ENCODE peak calls at places on chromosome 7, in five cellular contexts. Y, J, P, I and S are unnamed samples. For H3K9me3, the result is how much of the 10 kb centered on the place peaks cover.

GRCh38 chr7:2670720-2671391 is 17.1 kb upstream of the AMZ1 start:
- DNase-seq in Y (peak), J (peak), P (peak), I (peak), S (peak)

GRCh38 chr7:75642810-75643486 is 95.8 kb downstream of the HIP1 start:
- DNase-seq in Y (peak), J (peak), P (peak), I (peak), S (peak)

GRCh38 chr7:33869176-33869575 is 36.2 kb upstream of the BMPER start:
- DNase-seq in Y (no peak), J (no peak), P (no peak), I (no peak), S (no peak)

GRCh38 chr7:137484326-137484725 is 140.8 kb upstream of the PTN start:
- DNase-seq in Y (no peak), J (no peak), P (no peak), I (no peak), S (no peak)

GRCh38 chr7:47557317-47557985 is 24.5 kb downstream of the TNS3 start:
- DNase-seq in Y (peak), J (no peak), P (no peak), I (no peak), S (no peak)

GRCh38 chr7:5619419-5620130 is 161.9 kb downstream of the RNF216 start:
- DNase-seq in Y (no peak), J (no peak), P (no peak), I (no peak), S (no peak)

GRCh38 chr7:155455776-155456516 is 2.0 kb upstream of the EN2 start:
- DNase-seq in Y (no peak), J (peak), P (no peak), I (no peak), S (no peak)

GRCh38 chr7:115561341-115562110 is 469.0 kb downstream of the TFEC start:
- DNase-seq in Y (peak), J (no peak), P (no peak), I (no peak), S (no peak)

GRCh38 chr7:139106959-139107358 is 2.6 kb downstream of the ZC3HAV1 start:
- DNase-seq in Y (no peak), J (no peak), P (no peak), I (no peak), S (no peak)

GRCh38 chr7:68371985-68372384 is 1226.3 kb upstream of the AUTS2 start:
- DNase-seq in Y (no peak), J (no peak), P (no peak), I (no peak), S (no peak)

GRCh38 chr7:82816272-82816671 is 346.4 kb downstream of the PCLO start:
- DNase-seq in Y (no peak), J (peak), P (no peak), I (no peak), S (no peak)

GRCh38 chr7:123828805-123829204 is 16.2 kb upstream of the HYAL4 start:
- DNase-seq in Y (no peak), J (no peak), P (no peak), I (no peak), S (no peak)

GRCh38 chr7:26955516-26955915 is 91.1 kb upstream of the SKAP2 start:
- DNase-seq in Y (no peak), J (no peak), P (no peak), I (no peak), S (no peak)

GRCh38 chr7:131501422-131501821 is 55.0 kb downstream of the PODXL start:
- DNase-seq in Y (peak), J (no peak), P (peak), I (no peak), S (no peak)

GRCh38 chr7:90869335-90869734 is 273.2 kb downstream of the CDK14 start:
- DNase-seq in Y (no peak), J (no peak), P (no peak), I (no peak), S (no peak)

GRCh38 chr7:148260605-148261004 is 330.0 kb upstream of the C7orf33 start:
- DNase-seq in Y (peak), J (no peak), P (no peak), I (no peak), S (no peak)

GRCh38 chr7:94375713-94376112 is 19.0 kb upstream of the COL1A2 start:
- DNase-seq in Y (peak), J (peak), P (no peak), I (no peak), S (no peak)

GRCh38 chr7:44276571-44277101 is 48.8 kb downstream of the CAMK2B start:
- DNase-seq in Y (no peak), J (no peak), P (no peak), I (no peak), S (no peak)

GRCh38 chr7:151650161-151650560 is 130.5 kb upstream of the RHEB start:
- DNase-seq in Y (no peak), J (no peak), P (no peak), I (no peak), S (no peak)

GRCh38 chr7:117470777-117471176 is 9.0 kb upstream of the CFTR start:
- DNase-seq in Y (no peak), J (no peak), P (no peak), I (no peak), S (no peak)

GRCh38 chr7:113321201-113321600 is 202.8 kb upstream of the SMIM30 start:
- DNase-seq in Y (no peak), J (no peak), P (no peak), I (no peak), S (no peak)

GRCh38 chr7:137146552-137146961 is 197.0 kb downstream of the PTN start:
- DNase-seq in Y (peak), J (no peak), P (no peak), I (no peak), S (no peak)

GRCh38 chr7:116185956-116186355 is 24.4 kb upstream of the TES start:
- DNase-seq in Y (no peak), J (no peak), P (no peak), I (no peak), S (no peak)

GRCh38 chr7:33727415-33727814 is 177.9 kb upstream of the BMPER start:
- DNase-seq in Y (no peak), J (no peak), P (no peak), I (no peak), S (no peak)

GRCh38 chr7:157817433-157817832 is 480.6 kb downstream of the DNAJB6 start:
- DNase-seq in Y (no peak), J (no peak), P (no peak), I (no peak), S (no peak)
- H3K9me3 ChIP-seq in Y (under half), J (half or more), P (under half), I (under half), S (under half)

GRCh38 chr7:22339725-22340390 is 17.1 kb downstream of the RAPGEF5 start:
- DNase-seq in Y (no peak), J (no peak), P (no peak), I (no peak), S (no peak)

GRCh38 chr7:22343612-22344011 is 13.3 kb downstream of the RAPGEF5 start:
- DNase-seq in Y (no peak), J (no peak), P (no peak), I (no peak), S (no peak)

GRCh38 chr7:22338411-22338810 is 18.5 kb downstream of the RAPGEF5 start:
- DNase-seq in Y (no peak), J (no peak), P (no peak), I (no peak), S (no peak)

GRCh38 chr7:22343071-22343470 is 13.9 kb downstream of the RAPGEF5 start:
- DNase-seq in Y (no peak), J (no peak), P (no peak), I (no peak), S (no peak)

GRCh38 chr7:22338875-22339274 is 18.1 kb downstream of the RAPGEF5 start:
- DNase-seq in Y (no peak), J (no peak), P (no peak), I (no peak), S (no peak)
- H3K9me3 ChIP-seq in Y (under half), J (under half), P (under half), I (under half), S (under half)

GRCh38 chr7:63104666-63105065 is 894.0 kb upstream of the ZNF722 start:
- DNase-seq in Y (no peak), J (no peak), P (no peak), I (no peak), S (no peak)
- H3K9me3 ChIP-seq in Y (under half), J (half or more), P (under half), I (under half), S (under half)

GRCh38 chr7:157664034-157664433 is 327.2 kb downstream of the DNAJB6 start:
- DNase-seq in Y (no peak), J (peak), P (no peak), I (no peak), S (no peak)
- H3K9me3 ChIP-seq in Y (under half), J (half or more), P (under half), I (under half), S (under half)

GRCh38 chr7:6680146-6680545 is 26.6 kb downstream of the ZNF12 start:
- DNase-seq in Y (no peak), J (no peak), P (no peak), I (no peak), S (no peak)
- H3K9me3 ChIP-seq in Y (under half), J (half or more), P (half or more), I (half or more), S (under half)

DNA sequence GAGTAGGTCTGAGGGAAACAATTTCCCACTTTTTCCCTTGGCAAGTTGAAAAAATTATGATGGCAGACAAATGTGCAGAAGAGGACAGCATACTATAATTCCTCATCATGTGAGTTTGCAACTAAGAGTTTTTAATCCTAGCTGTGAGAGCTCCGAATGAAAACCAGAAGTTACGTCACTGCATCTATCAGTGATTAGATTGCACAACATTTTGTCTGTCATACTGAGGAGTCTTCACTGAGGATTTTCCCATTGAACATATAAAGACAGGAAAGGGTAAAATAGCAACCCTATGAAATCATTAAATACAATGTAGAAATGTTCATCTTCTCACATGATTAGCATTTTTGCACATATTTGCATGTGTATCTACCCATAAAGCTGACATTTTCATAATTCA is 45.8 kb downstream of the ZNF736 start:
- DNase-seq in Y (no peak), J (no peak), P (no peak), I (no peak), S (no peak)
- H3K9me3 ChIP-seq in Y (under half), J (half or more), P (half or more), I (under half), S (under half)